ENCODE peak calls at places on chromosome 19, in eight cellular contexts. One of them, this sample, is unnamed. For H3K36me3 and H3K4me1, the result is how much of the 10 kb centered on the place peaks cover.

GRCh38 chr19:42330521-42330835 is 5.0 kb downstream of the MEGF8 start:
- DNase-seq in HCT116: no peak
- DNase-seq in K562: no peak
- DNase-seq in adrenal gland: no peak
- DNase-seq in right lobe of liver: no peak
- DNase-seq in testis: peak
- DNase-seq in heart left ventricle: no peak
- DNase-seq in spleen: no peak
- DNase-seq in this sample: no peak

GRCh38 chr19:10712754-10713153 is 5.1 kb upstream of the DNM2 start:
- DNase-seq in HCT116: no peak
- DNase-seq in K562: no peak
- DNase-seq in adrenal gland: no peak
- DNase-seq in right lobe of liver: no peak
- DNase-seq in testis: no peak
- DNase-seq in heart left ventricle: no peak
- DNase-seq in spleen: no peak
- DNase-seq in this sample: peak

GRCh38 chr19:294341-294818 is 3.2 kb upstream of the PLPP2 start:
- DNase-seq in HCT116: no peak
- DNase-seq in K562: peak
- DNase-seq in adrenal gland: no peak
- DNase-seq in right lobe of liver: no peak
- DNase-seq in testis: no peak
- DNase-seq in heart left ventricle: no peak
- DNase-seq in spleen: no peak
- DNase-seq in this sample: no peak

GRCh38 chr19:3604227-3604986 is 2.3 kb downstream of the TBXA2R start:
- DNase-seq in HCT116: no peak
- DNase-seq in K562: no peak
- DNase-seq in adrenal gland: no peak
- DNase-seq in right lobe of liver: no peak
- DNase-seq in testis: no peak
- DNase-seq in heart left ventricle: no peak
- DNase-seq in spleen: no peak
- DNase-seq in this sample: no peak

GRCh38 chr19:32652893-32653625 is 21.9 kb downstream of the ANKRD27 start:
- DNase-seq in HCT116: no peak
- DNase-seq in K562: no peak
- DNase-seq in adrenal gland: peak
- DNase-seq in right lobe of liver: peak
- DNase-seq in testis: peak
- DNase-seq in heart left ventricle: peak
- DNase-seq in spleen: no peak
- DNase-seq in this sample: peak

GRCh38 chr19:38702278-38702677 is 42.0 kb downstream of the CAPN12 start:
- DNase-seq in HCT116: no peak
- DNase-seq in K562: no peak
- DNase-seq in adrenal gland: no peak
- DNase-seq in right lobe of liver: no peak
- DNase-seq in testis: no peak
- DNase-seq in heart left ventricle: no peak
- DNase-seq in spleen: no peak
- DNase-seq in this sample: no peak

GRCh38 chr19:42254850-42255765 is at the start of gene ERF:
- DNase-seq in HCT116: peak
- DNase-seq in K562: peak
- DNase-seq in adrenal gland: peak
- DNase-seq in right lobe of liver: peak
- DNase-seq in testis: peak
- DNase-seq in heart left ventricle: peak
- DNase-seq in spleen: peak
- DNase-seq in this sample: peak

GRCh38 chr19:38049105-38049649 is 142.2 kb downstream of the SIPA1L3 start:
- DNase-seq in HCT116: no peak
- DNase-seq in K562: no peak
- DNase-seq in adrenal gland: no peak
- DNase-seq in right lobe of liver: no peak
- DNase-seq in testis: no peak
- DNase-seq in heart left ventricle: no peak
- DNase-seq in spleen: peak
- DNase-seq in this sample: no peak

GRCh38 chr19:1453525-1454371 is 3.8 kb downstream of the APC2 start:
- DNase-seq in HCT116: no peak
- DNase-seq in K562: no peak
- DNase-seq in adrenal gland: no peak
- DNase-seq in right lobe of liver: no peak
- DNase-seq in testis: peak
- DNase-seq in heart left ventricle: no peak
- DNase-seq in spleen: no peak
- DNase-seq in this sample: peak

GRCh38 chr19:39426170-39426569 is 9.6 kb downstream of the RPS16 start:
- DNase-seq in HCT116: no peak
- DNase-seq in K562: no peak
- DNase-seq in adrenal gland: no peak
- DNase-seq in right lobe of liver: no peak
- DNase-seq in testis: no peak
- DNase-seq in heart left ventricle: no peak
- DNase-seq in spleen: no peak
- DNase-seq in this sample: no peak

GRCh38 chr19:1572795-1573194 is 4.7 kb upstream of the MEX3D start:
- DNase-seq in HCT116: no peak
- DNase-seq in K562: no peak
- DNase-seq in adrenal gland: no peak
- DNase-seq in right lobe of liver: no peak
- DNase-seq in testis: no peak
- DNase-seq in heart left ventricle: no peak
- DNase-seq in spleen: no peak
- DNase-seq in this sample: no peak

GRCh38 chr19:29704562-29705558 is 10.2 kb downstream of the C19orf12 start:
- DNase-seq in HCT116: no peak
- DNase-seq in K562: no peak
- DNase-seq in adrenal gland: no peak
- DNase-seq in right lobe of liver: no peak
- DNase-seq in testis: no peak
- DNase-seq in heart left ventricle: no peak
- DNase-seq in spleen: no peak
- DNase-seq in this sample: no peak

GRCh38 chr19:38224014-38224862 is at the start of gene DPF1:
- DNase-seq in HCT116: peak
- DNase-seq in K562: peak
- DNase-seq in adrenal gland: no peak
- DNase-seq in right lobe of liver: no peak
- DNase-seq in testis: peak
- DNase-seq in heart left ventricle: peak
- DNase-seq in spleen: no peak
- DNase-seq in this sample: no peak

GRCh38 chr19:10744848-10745293 is 27.0 kb downstream of the DNM2 start:
- DNase-seq in HCT116: no peak
- DNase-seq in K562: no peak
- DNase-seq in adrenal gland: peak
- DNase-seq in right lobe of liver: peak
- DNase-seq in testis: peak
- DNase-seq in heart left ventricle: no peak
- DNase-seq in spleen: no peak
- DNase-seq in this sample: no peak

GRCh38 chr19:17226002-17226933 is at the start of gene OCEL1:
- DNase-seq in HCT116: peak
- DNase-seq in K562: peak
- DNase-seq in adrenal gland: peak
- DNase-seq in right lobe of liver: peak
- DNase-seq in testis: peak
- DNase-seq in heart left ventricle: peak
- DNase-seq in spleen: peak
- DNase-seq in this sample: peak

GRCh38 chr19:10872551-10873107 is 1.3 kb downstream of the CARM1 start:
- DNase-seq in HCT116: no peak
- DNase-seq in K562: no peak
- DNase-seq in adrenal gland: no peak
- DNase-seq in right lobe of liver: no peak
- DNase-seq in testis: peak
- DNase-seq in heart left ventricle: no peak
- DNase-seq in spleen: no peak
- DNase-seq in this sample: no peak

GRCh38 chr19:55464039-55464668 is 397 bp downstream of the C19orf85 start:
- DNase-seq in HCT116: no peak
- DNase-seq in K562: no peak
- DNase-seq in adrenal gland: no peak
- DNase-seq in right lobe of liver: no peak
- DNase-seq in testis: no peak
- DNase-seq in heart left ventricle: peak
- DNase-seq in spleen: peak
- DNase-seq in this sample: no peak

GRCh38 chr19:57689750-57690149 is 8.0 kb downstream of the ZNF551 start:
- DNase-seq in HCT116: no peak
- DNase-seq in K562: no peak
- DNase-seq in adrenal gland: no peak
- DNase-seq in right lobe of liver: no peak
- DNase-seq in testis: no peak
- DNase-seq in heart left ventricle: no peak
- DNase-seq in spleen: no peak
- DNase-seq in this sample: no peak

GRCh38 chr19:35852029-35852780 is at the start of gene NPHS1:
- DNase-seq in HCT116: no peak
- DNase-seq in K562: no peak
- DNase-seq in adrenal gland: no peak
- DNase-seq in right lobe of liver: no peak
- DNase-seq in testis: no peak
- DNase-seq in heart left ventricle: no peak
- DNase-seq in spleen: no peak
- DNase-seq in this sample: no peak

GRCh38 chr19:41843371-41843770 is 1.1 kb downstream of the LYPD4 start:
- DNase-seq in HCT116: no peak
- DNase-seq in K562: peak
- DNase-seq in adrenal gland: no peak
- DNase-seq in right lobe of liver: no peak
- DNase-seq in testis: no peak
- DNase-seq in heart left ventricle: no peak
- DNase-seq in spleen: no peak
- DNase-seq in this sample: no peak

GRCh38 chr19:16205205-16206045 is 7.7 kb downstream of the AP1M1 start:
- DNase-seq in HCT116: no peak
- DNase-seq in K562: no peak
- DNase-seq in adrenal gland: no peak
- DNase-seq in right lobe of liver: peak
- DNase-seq in testis: peak
- DNase-seq in heart left ventricle: no peak
- DNase-seq in spleen: peak
- DNase-seq in this sample: no peak

GRCh38 chr19:5635427-5635826 is 12.5 kb downstream of the SAFB start:
- DNase-seq in HCT116: no peak
- DNase-seq in K562: no peak
- DNase-seq in adrenal gland: peak
- DNase-seq in right lobe of liver: no peak
- DNase-seq in testis: no peak
- DNase-seq in heart left ventricle: no peak
- DNase-seq in spleen: peak
- DNase-seq in this sample: no peak

GRCh38 chr19:642755-643727 is 3.4 kb downstream of the FGF22 start:
- DNase-seq in HCT116: no peak
- DNase-seq in K562: no peak
- DNase-seq in adrenal gland: no peak
- DNase-seq in right lobe of liver: no peak
- DNase-seq in testis: no peak
- DNase-seq in heart left ventricle: no peak
- DNase-seq in spleen: no peak
- DNase-seq in this sample: no peak

GRCh38 chr19:50796128-50796633 is 6.0 kb downstream of the ACP4 start:
- DNase-seq in HCT116: no peak
- DNase-seq in K562: no peak
- DNase-seq in adrenal gland: no peak
- DNase-seq in right lobe of liver: no peak
- DNase-seq in testis: no peak
- DNase-seq in heart left ventricle: no peak
- DNase-seq in spleen: no peak
- DNase-seq in this sample: no peak
- H3K36me3 ChIP-seq in HCT116: under half
- H3K36me3 ChIP-seq in K562: half or more
- H3K36me3 ChIP-seq in adrenal gland: under half
- H3K36me3 ChIP-seq in right lobe of liver: under half
- H3K36me3 ChIP-seq in testis: under half
- H3K36me3 ChIP-seq in heart left ventricle: under half
- H3K36me3 ChIP-seq in spleen: half or more
- H3K36me3 ChIP-seq in this sample: under half

GRCh38 chr19:54183431-54183830 is 5.9 kb downstream of the MBOAT7 start:
- DNase-seq in HCT116: no peak
- DNase-seq in K562: no peak
- DNase-seq in adrenal gland: no peak
- DNase-seq in right lobe of liver: no peak
- DNase-seq in testis: no peak
- DNase-seq in heart left ventricle: no peak
- DNase-seq in spleen: peak
- DNase-seq in this sample: no peak

GRCh38 chr19:54179921-54180452 is 7.0 kb upstream of the TMC4 start:
- DNase-seq in HCT116: no peak
- DNase-seq in K562: peak
- DNase-seq in adrenal gland: peak
- DNase-seq in right lobe of liver: no peak
- DNase-seq in testis: peak
- DNase-seq in heart left ventricle: no peak
- DNase-seq in spleen: peak
- DNase-seq in this sample: no peak

GRCh38 chr19:54178581-54179261 is 5.8 kb upstream of the TMC4 start:
- DNase-seq in HCT116: no peak
- DNase-seq in K562: no peak
- DNase-seq in adrenal gland: no peak
- DNase-seq in right lobe of liver: no peak
- DNase-seq in testis: peak
- DNase-seq in heart left ventricle: no peak
- DNase-seq in spleen: peak
- DNase-seq in this sample: peak

GRCh38 chr19:54180691-54181091 is 7.7 kb upstream of the TMC4 start:
- DNase-seq in HCT116: no peak
- DNase-seq in K562: no peak
- DNase-seq in adrenal gland: no peak
- DNase-seq in right lobe of liver: no peak
- DNase-seq in testis: no peak
- DNase-seq in heart left ventricle: no peak
- DNase-seq in spleen: peak
- DNase-seq in this sample: no peak

GRCh38 chr19:54179262-54179587 is 6.3 kb upstream of the TMC4 start:
- DNase-seq in HCT116: no peak
- DNase-seq in K562: no peak
- DNase-seq in adrenal gland: no peak
- DNase-seq in right lobe of liver: no peak
- DNase-seq in testis: no peak
- DNase-seq in heart left ventricle: no peak
- DNase-seq in spleen: no peak
- DNase-seq in this sample: no peak
- H3K4me1 ChIP-seq in HCT116: under half
- H3K4me1 ChIP-seq in K562: under half
- H3K4me1 ChIP-seq in adrenal gland: under half
- H3K4me1 ChIP-seq in right lobe of liver: under half
- H3K4me1 ChIP-seq in testis: under half
- H3K4me1 ChIP-seq in heart left ventricle: under half
- H3K4me1 ChIP-seq in spleen: under half
- H3K4me1 ChIP-seq in this sample: under half

GRCh38 chr19:18320865-18321728 is 1.8 kb downstream of the LSM4 start:
- DNase-seq in HCT116: no peak
- DNase-seq in K562: peak
- DNase-seq in adrenal gland: no peak
- DNase-seq in right lobe of liver: no peak
- DNase-seq in testis: no peak
- DNase-seq in heart left ventricle: no peak
- DNase-seq in spleen: no peak
- DNase-seq in this sample: no peak
- TF ChIP-seq POLR2A in HCT116: no peak
- TF ChIP-seq POLR2A in K562: no peak
- TF ChIP-seq POLR2A in adrenal gland: no peak
- TF ChIP-seq POLR2A in right lobe of liver: no peak
- TF ChIP-seq POLR2A in testis: no peak
- TF ChIP-seq POLR2A in heart left ventricle: no peak
- TF ChIP-seq POLR2A in spleen: no peak
- TF ChIP-seq POLR2A in this sample: no peak

GRCh38 chr19:12043752-12044422 is 8.4 kb upstream of the ZNF433 start:
- DNase-seq in HCT116: no peak
- DNase-seq in K562: no peak
- DNase-seq in adrenal gland: no peak
- DNase-seq in right lobe of liver: no peak
- DNase-seq in testis: no peak
- DNase-seq in heart left ventricle: no peak
- DNase-seq in spleen: no peak
- DNase-seq in this sample: no peak
- H3K36me3 ChIP-seq in HCT116: under half
- H3K36me3 ChIP-seq in K562: under half
- H3K36me3 ChIP-seq in adrenal gland: under half
- H3K36me3 ChIP-seq in right lobe of liver: under half
- H3K36me3 ChIP-seq in testis: under half
- H3K36me3 ChIP-seq in heart left ventricle: under half
- H3K36me3 ChIP-seq in spleen: under half
- H3K36me3 ChIP-seq in this sample: under half